ENCODE peak calls at places on chromosomes 3 and 15, in five cellular contexts. One of them, this sample, is unnamed.

GRCh38 chr15:62105266-62105665 is 38.5 kb downstream of the C2CD4A start:
- DNase-seq in fibroblast of lung: no peak
- DNase-seq in OCI-LY7: peak
- DNase-seq in Caco-2: no peak
- DNase-seq in cardiac fibroblast: no peak
- DNase-seq in this sample: no peak

GRCh38 chr3:134666466-134666865 is 15.6 kb upstream of the KY start:
- DNase-seq in Caco-2: no peak
- DNase-seq in OCI-LY7: no peak
- DNase-seq in fibroblast of lung: peak
- DNase-seq in cardiac fibroblast: peak
- DNase-seq in this sample: peak

GRCh38 chr3:125129512-125129962 is 73.7 kb upstream of the HEG1 start:
- DNase-seq in OCI-LY7: no peak
- DNase-seq in fibroblast of lung: peak
- DNase-seq in Caco-2: peak
- DNase-seq in cardiac fibroblast: peak
- DNase-seq in this sample: peak

GRCh38 chr15:38707802-38708671 is 143.4 kb upstream of the RASGRP1 start:
- DNase-seq in fibroblast of lung: peak
- DNase-seq in OCI-LY7: peak
- DNase-seq in Caco-2: no peak
- DNase-seq in cardiac fibroblast: peak
- DNase-seq in this sample: peak

GRCh38 chr15:33013827-33014445 is 180.6 kb downstream of the FMN1 start:
- DNase-seq in fibroblast of lung: peak
- DNase-seq in OCI-LY7: no peak
- DNase-seq in Caco-2: no peak
- DNase-seq in cardiac fibroblast: peak
- DNase-seq in this sample: peak

GRCh38 chr3:40623567-40623966 is 98.8 kb downstream of the ZNF621 start:
- DNase-seq in OCI-LY7: peak
- DNase-seq in cardiac fibroblast: peak
- DNase-seq in Caco-2: no peak
- DNase-seq in fibroblast of lung: peak
- DNase-seq in this sample: peak

GRCh38 chr3:131348911-131349310 is 32.7 kb upstream of the NUDT16 start:
- DNase-seq in fibroblast of lung: no peak
- DNase-seq in cardiac fibroblast: peak
- DNase-seq in Caco-2: no peak
- DNase-seq in OCI-LY7: no peak
- DNase-seq in this sample: no peak

GRCh38 chr3:25259871-25260270 is 168.2 kb upstream of the RARB start:
- DNase-seq in OCI-LY7: no peak
- DNase-seq in fibroblast of lung: peak
- DNase-seq in cardiac fibroblast: peak
- DNase-seq in Caco-2: no peak
- DNase-seq in this sample: peak

GRCh38 chr15:81897011-81897677 is 148.7 kb downstream of the MEX3B start:
- DNase-seq in OCI-LY7: no peak
- DNase-seq in Caco-2: no peak
- DNase-seq in fibroblast of lung: peak
- DNase-seq in cardiac fibroblast: peak
- DNase-seq in this sample: peak

GRCh38 chr15:92149469-92149868 is 244.2 kb upstream of the ST8SIA2 start:
- DNase-seq in fibroblast of lung: no peak
- DNase-seq in Caco-2: no peak
- DNase-seq in OCI-LY7: no peak
- DNase-seq in cardiac fibroblast: no peak
- DNase-seq in this sample: no peak

GRCh38 chr15:90598053-90598577 is 68.4 kb downstream of the CRTC3 start:
- DNase-seq in OCI-LY7: peak
- DNase-seq in fibroblast of lung: no peak
- DNase-seq in cardiac fibroblast: peak
- DNase-seq in Caco-2: peak
- DNase-seq in this sample: no peak

DNA sequence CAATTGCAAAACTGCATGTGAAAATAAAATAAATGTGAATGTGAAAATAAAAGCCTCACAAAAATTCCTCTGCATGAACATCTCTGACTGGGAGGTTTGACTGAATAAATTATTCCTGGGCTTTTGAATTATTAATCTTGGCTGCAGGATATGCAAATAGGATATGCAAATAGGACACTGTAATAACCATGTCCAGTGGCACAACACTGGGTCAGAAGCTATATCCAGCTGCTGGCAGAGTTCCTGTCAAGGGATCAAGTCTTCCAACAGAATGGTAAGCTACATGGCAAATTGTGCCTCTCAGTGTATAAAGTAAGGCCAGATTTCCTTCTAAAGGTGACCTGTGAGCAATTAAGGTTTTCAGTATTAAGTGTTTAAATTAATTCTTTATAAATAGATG is at the start of gene SUCNR1:
- DNase-seq in Caco-2: no peak
- DNase-seq in fibroblast of lung: no peak
- DNase-seq in cardiac fibroblast: no peak
- DNase-seq in OCI-LY7: no peak
- DNase-seq in this sample: no peak
- TF ChIP-seq CTCF in Caco-2: no peak
- TF ChIP-seq CTCF in fibroblast of lung: no peak
- TF ChIP-seq CTCF in cardiac fibroblast: no peak
- TF ChIP-seq CTCF in OCI-LY7: no peak
- TF ChIP-seq CTCF in this sample: no peak

GRCh38 chr3:10621749-10622148 is 116.4 kb upstream of the ATP2B2 start:
- DNase-seq in Caco-2: no peak
- DNase-seq in cardiac fibroblast: no peak
- DNase-seq in fibroblast of lung: no peak
- DNase-seq in OCI-LY7: no peak
- DNase-seq in this sample: no peak

GRCh38 chr3:10620833-10621082 is 115.4 kb upstream of the ATP2B2 start:
- DNase-seq in OCI-LY7: no peak
- DNase-seq in cardiac fibroblast: no peak
- DNase-seq in fibroblast of lung: no peak
- DNase-seq in Caco-2: no peak
- DNase-seq in this sample: no peak

GRCh38 chr3:10623578-10624275 is 118.3 kb upstream of the ATP2B2 start:
- DNase-seq in Caco-2: no peak
- DNase-seq in OCI-LY7: no peak
- DNase-seq in cardiac fibroblast: no peak
- DNase-seq in fibroblast of lung: no peak
- DNase-seq in this sample: no peak

GRCh38 chr3:10619989-10620832 is 114.8 kb upstream of the ATP2B2 start:
- DNase-seq in cardiac fibroblast: no peak
- DNase-seq in OCI-LY7: no peak
- DNase-seq in fibroblast of lung: no peak
- DNase-seq in Caco-2: no peak
- DNase-seq in this sample: no peak

GRCh38 chr3:10622456-10622855 is 117.1 kb upstream of the ATP2B2 start:
- DNase-seq in fibroblast of lung: no peak
- DNase-seq in Caco-2: no peak
- DNase-seq in cardiac fibroblast: no peak
- DNase-seq in OCI-LY7: no peak
- DNase-seq in this sample: no peak
- TF ChIP-seq CTCF in fibroblast of lung: no peak
- TF ChIP-seq CTCF in Caco-2: no peak
- TF ChIP-seq CTCF in cardiac fibroblast: no peak
- TF ChIP-seq CTCF in OCI-LY7: no peak
- TF ChIP-seq CTCF in this sample: no peak

GRCh38 chr3:184155644-184156521 is 706 bp downstream of the DVL3 start:
- DNase-seq in Caco-2: no peak
- DNase-seq in fibroblast of lung: peak
- DNase-seq in cardiac fibroblast: peak
- DNase-seq in OCI-LY7: peak
- DNase-seq in this sample: peak

GRCh38 chr3:184158394-184158793 is 3.2 kb downstream of the DVL3 start:
- DNase-seq in Caco-2: no peak
- DNase-seq in OCI-LY7: no peak
- DNase-seq in fibroblast of lung: no peak
- DNase-seq in cardiac fibroblast: no peak
- DNase-seq in this sample: no peak

GRCh38 chr3:184157206-184157605 is 2.0 kb downstream of the DVL3 start:
- DNase-seq in OCI-LY7: no peak
- DNase-seq in Caco-2: no peak
- DNase-seq in cardiac fibroblast: no peak
- DNase-seq in fibroblast of lung: no peak
- DNase-seq in this sample: no peak

GRCh38 chr3:184156522-184156955 is 1.4 kb downstream of the DVL3 start:
- DNase-seq in Caco-2: no peak
- DNase-seq in OCI-LY7: no peak
- DNase-seq in fibroblast of lung: peak
- DNase-seq in cardiac fibroblast: peak
- DNase-seq in this sample: peak

GRCh38 chr3:184154909-184155643 is at the start of gene DVL3:
- DNase-seq in OCI-LY7: peak
- DNase-seq in fibroblast of lung: peak
- DNase-seq in Caco-2: peak
- DNase-seq in cardiac fibroblast: peak
- DNase-seq in this sample: peak
- TF ChIP-seq CTCF in OCI-LY7: no peak
- TF ChIP-seq CTCF in fibroblast of lung: no peak
- TF ChIP-seq CTCF in Caco-2: no peak
- TF ChIP-seq CTCF in cardiac fibroblast: no peak
- TF ChIP-seq CTCF in this sample: no peak

DNA sequence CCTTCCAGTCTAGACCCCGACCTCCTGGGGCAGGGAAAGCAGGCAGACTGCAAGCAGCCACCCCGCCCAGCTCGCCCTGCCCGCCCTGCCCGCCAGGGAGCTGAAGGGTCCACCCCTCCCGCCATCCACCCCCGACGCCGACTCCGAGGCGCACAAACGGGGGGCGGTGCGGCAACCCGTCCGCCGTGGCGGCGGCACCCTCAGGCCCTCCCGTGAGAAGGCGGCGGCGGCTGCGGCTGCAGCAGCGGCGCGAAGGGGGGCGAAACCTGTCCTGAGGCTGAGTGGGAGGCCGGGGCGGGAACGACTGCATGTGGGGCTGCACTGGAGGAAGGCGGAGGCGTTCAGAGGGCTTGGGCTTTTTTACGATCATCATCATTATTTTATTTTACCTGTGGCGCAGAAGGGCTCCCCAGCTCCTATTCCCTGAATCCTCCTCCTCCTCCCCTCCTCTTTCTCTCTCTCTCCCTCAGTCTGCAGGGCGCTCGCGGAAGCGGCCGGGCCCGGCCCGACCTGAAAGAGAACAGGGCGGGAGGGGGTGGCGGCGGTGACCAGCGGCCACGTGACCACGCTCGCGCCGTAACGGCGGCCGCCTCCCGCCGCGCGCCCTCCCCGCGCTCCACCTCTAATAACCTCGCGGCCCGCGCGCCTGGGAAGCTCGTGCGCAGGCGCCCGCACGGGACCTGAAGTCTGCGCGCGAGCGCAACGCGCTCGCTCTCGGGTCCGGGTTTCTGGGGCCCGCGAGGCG is at the start of gene TBC1D5:
- DNase-seq in OCI-LY7: peak
- DNase-seq in Caco-2: peak
- DNase-seq in cardiac fibroblast: no peak
- DNase-seq in fibroblast of lung: peak
- DNase-seq in this sample: peak
- TF ChIP-seq CTCF in OCI-LY7: no peak
- TF ChIP-seq CTCF in Caco-2: no peak
- TF ChIP-seq CTCF in cardiac fibroblast: no peak
- TF ChIP-seq CTCF in fibroblast of lung: no peak
- TF ChIP-seq CTCF in this sample: no peak

GRCh38 chr15:74838746-74839525 is 4.0 kb downstream of the ULK3 start:
- DNase-seq in OCI-LY7: no peak
- DNase-seq in Caco-2: no peak
- DNase-seq in fibroblast of lung: no peak
- DNase-seq in cardiac fibroblast: no peak
- DNase-seq in this sample: no peak

GRCh38 chr15:74838117-74838516 is 4.8 kb downstream of the ULK3 start:
- DNase-seq in fibroblast of lung: no peak
- DNase-seq in Caco-2: no peak
- DNase-seq in cardiac fibroblast: no peak
- DNase-seq in OCI-LY7: no peak
- DNase-seq in this sample: no peak

GRCh38 chr15:74835312-74835823 is 7.6 kb downstream of the ULK3 start:
- DNase-seq in Caco-2: peak
- DNase-seq in cardiac fibroblast: peak
- DNase-seq in fibroblast of lung: peak
- DNase-seq in OCI-LY7: peak
- DNase-seq in this sample: peak

GRCh38 chr15:74836846-74837245 is 6.1 kb downstream of the ULK3 start:
- DNase-seq in OCI-LY7: no peak
- DNase-seq in Caco-2: no peak
- DNase-seq in fibroblast of lung: no peak
- DNase-seq in cardiac fibroblast: no peak
- DNase-seq in this sample: no peak

GRCh38 chr15:74837482-74837881 is 5.5 kb downstream of the ULK3 start:
- DNase-seq in OCI-LY7: no peak
- DNase-seq in fibroblast of lung: no peak
- DNase-seq in cardiac fibroblast: no peak
- DNase-seq in Caco-2: no peak
- DNase-seq in this sample: no peak
- TF ChIP-seq CTCF in OCI-LY7: no peak
- TF ChIP-seq CTCF in fibroblast of lung: no peak
- TF ChIP-seq CTCF in cardiac fibroblast: no peak
- TF ChIP-seq CTCF in Caco-2: no peak
- TF ChIP-seq CTCF in this sample: peak

DNA sequence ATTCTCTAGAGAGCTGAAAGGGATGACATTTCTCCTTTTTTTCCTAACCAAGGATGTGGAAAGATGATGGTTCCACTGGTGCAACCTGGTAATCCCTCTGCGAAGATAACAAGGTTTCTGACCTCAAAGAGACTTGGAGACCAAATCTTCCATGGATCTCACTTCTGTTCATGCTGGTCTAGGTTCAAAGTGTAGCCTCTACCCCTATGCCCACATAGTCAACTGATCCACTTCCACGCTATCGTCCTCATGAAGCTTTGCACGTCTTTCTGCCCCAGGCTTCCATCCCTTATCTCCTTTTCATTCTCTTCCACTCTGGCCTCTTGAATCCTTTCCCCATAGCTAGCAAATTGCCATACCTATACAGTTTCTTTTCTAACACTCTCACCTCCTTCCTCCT is 8.8 kb upstream of the MED12L start:
- DNase-seq in OCI-LY7: no peak
- DNase-seq in Caco-2: no peak
- DNase-seq in fibroblast of lung: no peak
- DNase-seq in cardiac fibroblast: no peak
- DNase-seq in this sample: no peak
- TF ChIP-seq CTCF in OCI-LY7: no peak
- TF ChIP-seq CTCF in Caco-2: no peak
- TF ChIP-seq CTCF in fibroblast of lung: no peak
- TF ChIP-seq CTCF in cardiac fibroblast: no peak
- TF ChIP-seq CTCF in this sample: no peak

GRCh38 chr15:63503739-63504246 is 600 bp upstream of the USP3 start:
- DNase-seq in cardiac fibroblast: peak
- DNase-seq in OCI-LY7: peak
- DNase-seq in fibroblast of lung: peak
- DNase-seq in Caco-2: peak
- DNase-seq in this sample: peak

GRCh38 chr15:63505842-63506222 is 1.4 kb downstream of the USP3 start:
- DNase-seq in cardiac fibroblast: no peak
- DNase-seq in Caco-2: no peak
- DNase-seq in fibroblast of lung: peak
- DNase-seq in OCI-LY7: no peak
- DNase-seq in this sample: no peak

GRCh38 chr15:63502843-63503738 is 1.3 kb upstream of the USP3 start:
- DNase-seq in Caco-2: peak
- DNase-seq in fibroblast of lung: peak
- DNase-seq in OCI-LY7: peak
- DNase-seq in cardiac fibroblast: peak
- DNase-seq in this sample: peak

GRCh38 chr15:63504979-63505841 is 817 bp downstream of the USP3 start:
- DNase-seq in cardiac fibroblast: peak
- DNase-seq in OCI-LY7: peak
- DNase-seq in fibroblast of lung: peak
- DNase-seq in Caco-2: peak
- DNase-seq in this sample: peak

GRCh38 chr15:63504247-63504978 is at the start of gene USP3:
- DNase-seq in OCI-LY7: peak
- DNase-seq in cardiac fibroblast: peak
- DNase-seq in Caco-2: peak
- DNase-seq in fibroblast of lung: peak
- DNase-seq in this sample: peak
- TF ChIP-seq CTCF in OCI-LY7: no peak
- TF ChIP-seq CTCF in cardiac fibroblast: peak
- TF ChIP-seq CTCF in Caco-2: peak
- TF ChIP-seq CTCF in fibroblast of lung: no peak
- TF ChIP-seq CTCF in this sample: peak